ENCODE peak calls at places on chromosomes 3 and 15, in five cellular contexts. M is glutamatergic neuron, O is GM04504, Z is pulmonary artery endothelial cell, V is breast epithelium. P is an unnamed sample.

GRCh38 chr3:140093742-140094141 is 158.8 kb downstream of the CLSTN2 start:
- DNase-seq in Z (no peak), O (peak; percentile 29), M (no peak), V (no peak), P (peak; percentile 73)

GRCh38 chr15:71792521-71792920 is 17.8 kb upstream of the NR2E3 start:
- DNase-seq in O (no peak), V (no peak), M (no peak), Z (no peak), P (peak; percentile 40)

GRCh38 chr3:196792771-196793170 is 53.1 kb downstream of the PAK2 start:
- DNase-seq in V (no peak), M (no peak), O (no peak), Z (no peak), P (no peak)

GRCh38 chr3:177820683-177821316 is 623.5 kb upstream of the TBL1XR1 start:
- DNase-seq in Z (no peak), M (no peak), O (no peak), V (no peak), P (no peak)

GRCh38 chr15:77620297-77620696 is 12.4 kb downstream of the LINGO1 start:
- DNase-seq in V (no peak), M (peak; percentile 17), O (no peak), Z (no peak), P (no peak)

GRCh38 chr3:94083261-94083660 is 20.4 kb downstream of the NSUN3 start:
- DNase-seq in O (no peak), M (no peak), Z (no peak), V (no peak), P (no peak)

GRCh38 chr15:25790003-25790660 is 73.0 kb downstream of the ATP10A start:
- DNase-seq in V (no peak), M (no peak), O (peak; percentile 85), Z (no peak), P (no peak)

GRCh38 chr3:178684881-178685590 is 148.8 kb downstream of the KCNMB2 start:
- DNase-seq in M (no peak), V (no peak), O (no peak), Z (no peak), P (no peak)

P was measured in Caki2.